ENCODE peak calls at places on chromosomes 4 and X, in five cellular contexts. C is dermis microvascular lymphatic vessel endothelial cell, F is T-helper 2 cell, G is COLO829, T is fibroblast of lung. B is an unnamed sample.

GRCh38 chr4:175386776-175387507 is 425.1 kb downstream of the GPM6A start:
- DNase-seq in C (no peak), F (no peak), G (no peak), T (no peak), B (no peak)

GRCh38 chr4:3427706-3428446 is 13.9 kb upstream of the HGFAC start:
- DNase-seq in C (no peak), F (no peak), G (no peak), T (no peak), B (no peak)

GRCh38 chr4:114780205-114780604 is 181.6 kb downstream of the UGT8 start:
- DNase-seq in C (peak), F (no peak), G (peak), T (peak), B (peak)

GRCh38 chrX:74923942-74924448 is 1.3 kb downstream of the NEXMIF start:
- DNase-seq in C (no peak), F (peak), G (no peak), T (peak), B (no peak)

GRCh38 chr4:182662551-182662950 is 254.6 kb downstream of the DCTD start:
- DNase-seq in C (no peak), F (no peak), G (no peak), T (no peak), B (no peak)

GRCh38 chr4:11748169-11748872 is 319.6 kb upstream of the HS3ST1 start:
- DNase-seq in C (peak), F (no peak), G (peak), T (peak), B (peak)

GRCh38 chr4:163331629-163332360 is 601 bp downstream of the NPY1R start:
- DNase-seq in C (peak), F (peak), G (peak), T (peak), B (no peak)

GRCh38 chrX:23694606-23695005 is 27.3 kb downstream of the PRDX4 start:
- DNase-seq in C (peak), F (peak), G (peak), T (peak), B (peak)

GRCh38 chr4:113368056-113368455 is 318.6 kb downstream of the ANK2 start:
- DNase-seq in C (no peak), F (no peak), G (no peak), T (peak), B (no peak)

GRCh38 chr4:47668810-47669408 is 169.0 kb downstream of the CORIN start:
- DNase-seq in C (peak), F (peak), G (no peak), T (peak), B (peak)

GRCh38 chr4:140706276-140706625 is 49.9 kb downstream of the TBC1D9 start:
- DNase-seq in C (peak), F (no peak), G (no peak), T (no peak), B (no peak)

GRCh38 chr4:182188622-182189021 is 54.6 kb upstream of the TENM3 start:
- DNase-seq in C (no peak), F (no peak), G (no peak), T (peak), B (no peak)

GRCh38 chr4:158051401-158052235 is 121.2 kb downstream of the GASK1B start:
- DNase-seq in C (no peak), F (no peak), G (no peak), T (peak), B (no peak)

GRCh38 chr4:113758361-113758760 is 3.2 kb downstream of the CAMK2D start:
- DNase-seq in C (peak), F (no peak), G (no peak), T (no peak), B (no peak)

GRCh38 chrX:102651242-102651967 is at the start of gene GPRASP1:
- DNase-seq in C (peak), F (peak), G (no peak), T (peak), B (no peak)

GRCh38 chrX:37825225-37825842 is 22.0 kb downstream of the DYNLT3 start:
- DNase-seq in C (peak), F (peak), G (peak), T (peak), B (no peak)

GRCh38 chr4:168880811-168881595 is 129.1 kb downstream of the CBR4 start:
- DNase-seq in C (no peak), F (no peak), G (no peak), T (no peak), B (no peak)

GRCh38 chr4:3814026-3814570 is 47.9 kb downstream of the ADRA2C start:
- DNase-seq in C (no peak), F (no peak), G (no peak), T (no peak), B (no peak)

B was measured in foreskin melanocyte.